ENCODE peak calls at places on chromosomes 11 and 22, in six cellular contexts. A, Q, P, H, F and Z are unnamed samples.

GRCh38 chr11:15972838-15973237 is 383.5 kb downstream of the SOX6 start:
- DNase-seq in A (no peak), Q (no peak), P (no peak), H (no peak), F (no peak), Z (peak)

GRCh38 chr22:17845340-17845739 is 71.1 kb upstream of the BID start:
- DNase-seq in A (no peak), Q (no peak), P (no peak), H (no peak), F (no peak), Z (no peak)

GRCh38 chr22:27990879-27991278 is 71.8 kb upstream of the PITPNB start:
- DNase-seq in A (peak), Q (peak), P (no peak), H (no peak), F (peak), Z (peak)

GRCh38 chr22:19611590-19611989 is 87.4 kb upstream of the CLDN5 start:
- DNase-seq in A (no peak), Q (no peak), P (no peak), H (no peak), F (no peak), Z (no peak)

GRCh38 chr11:128726464-128727139 is 32.7 kb downstream of the FLI1 start:
- DNase-seq in A (no peak), Q (no peak), P (no peak), H (no peak), F (peak), Z (no peak)

GRCh38 chr11:101686514-101686913 is 102.7 kb upstream of the TRPC6 start:
- DNase-seq in A (no peak), Q (no peak), P (peak), H (peak), F (no peak), Z (no peak)

GRCh38 chr22:19799322-19800190 is 39.0 kb downstream of the TBX1 start:
- DNase-seq in A (peak), Q (no peak), P (peak), H (no peak), F (no peak), Z (peak)

GRCh38 chr11:43419460-43419859 is 60.7 kb downstream of the TTC17 start:
- DNase-seq in A (peak), Q (peak), P (peak), H (no peak), F (peak), Z (no peak)

GRCh38 chr22:24445481-24446290 is 18.3 kb downstream of the ADORA2A start:
- DNase-seq in A (no peak), Q (no peak), P (no peak), H (no peak), F (no peak), Z (peak)

GRCh38 chr22:30414525-30415047 is 11.0 kb upstream of the MTFP1 start:
- DNase-seq in A (no peak), Q (no peak), P (no peak), H (no peak), F (no peak), Z (no peak)

GRCh38 chr22:42754658-42755057 is 34.0 kb upstream of the A4GALT start:
- DNase-seq in A (no peak), Q (no peak), P (no peak), H (peak), F (peak), Z (no peak)

GRCh38 chr22:42544686-42545085 is 9.1 kb upstream of the SERHL2 start:
- DNase-seq in A (no peak), Q (no peak), P (peak), H (no peak), F (no peak), Z (no peak)

GRCh38 chr22:45905326-45905923 is 71.5 kb downstream of the WNT7B start:
- DNase-seq in A (no peak), Q (no peak), P (no peak), H (no peak), F (no peak), Z (no peak)

GRCh38 chr11:60165538-60165937 is 17.3 kb downstream of the MS4A6A start:
- DNase-seq in A (no peak), Q (no peak), P (no peak), H (no peak), F (no peak), Z (no peak)

GRCh38 chr11:77175869-77176539 is 48.0 kb downstream of the MYO7A start:
- DNase-seq in A (no peak), Q (peak), P (no peak), H (no peak), F (peak), Z (no peak)

GRCh38 chr11:82719316-82719715 is 14.3 kb downstream of the FAM181B start:
- DNase-seq in A (no peak), Q (no peak), P (no peak), H (no peak), F (no peak), Z (no peak)